ENCODE peak calls at places on chromosomes 16 and 17, in six cellular contexts. L is retina; Q is activated CD8-positive, alpha-beta T cell treated with anti-CD3 and anti-CD28 coated beads for 36 hours; G is hepatic stellate cell; F is activated T-helper 1 cell treated with Interleukin-2 at 50 U/mL for 16 hours; V is foreskin fibroblast. P is an unnamed sample.
A peak's percentile ranks its signal among the peaks of the same experiment; 100 is the strongest.

GRCh38 chr17:42358434-42358833 is 29.8 kb downstream of the STAT3 start:
- DNase-seq in Q (no peak), G (no peak), V (no peak), L (no peak), F (no peak), P (no peak)

GRCh38 chr17:58302171-58302918 is 21.6 kb upstream of the MPO start:
- DNase-seq in Q (no peak), L (no peak), F (no peak), G (no peak), V (no peak), P (no peak)

GRCh38 chr17:44417553-44417952 is 28.1 kb upstream of the ITGA2B start:
- DNase-seq in Q (peak; percentile 7), F (no peak), G (no peak), L (no peak), V (peak; percentile 70), P (peak; percentile 9)

GRCh38 chr17:6139447-6139832 is 69.3 kb downstream of the WSCD1 start:
- DNase-seq in L (no peak), G (no peak), Q (no peak), F (no peak), V (no peak), P (no peak)

GRCh38 chr16:46583036-46583435 is 38.1 kb downstream of the SHCBP1 start:
- DNase-seq in Q (no peak), F (no peak), L (no peak), G (no peak), V (no peak), P (no peak)

GRCh38 chr16:46920402-46921068 is 36.4 kb downstream of the GPT2 start:
- DNase-seq in L (no peak), V (no peak), G (no peak), F (no peak), Q (no peak), P (no peak)

GRCh38 chr16:1362807-1363206 is 11.1 kb downstream of the GNPTG start:
- DNase-seq in V (no peak), L (no peak), F (no peak), Q (no peak), G (no peak), P (no peak)

GRCh38 chr17:28494445-28495188 is 11.5 kb upstream of the FOXN1 start:
- DNase-seq in G (peak; percentile 94), F (peak; percentile 66), L (peak; percentile 87), Q (peak; percentile 84), V (peak; percentile 54), P (peak; percentile 13)

GRCh38 chr17:43003542-43004172 is 2.9 kb upstream of the IFI35 start:
- DNase-seq in L (no peak), V (no peak), Q (no peak), G (no peak), F (no peak), P (no peak)

P was measured in fibroblast of the conjunctiva.